ENCODE peak calls at places on chromosomes 1 and 21, in eight cellular contexts. E is cardiac muscle cell, Z is body of pancreas, C is MM.1S, O is AG04450, V is ovary, G is psoas muscle, Y is pancreas. D is an unnamed sample.

GRCh38 chr1:163162281-163162937 is 40.3 kb downstream of the RGS5 start:
- DNase-seq in E (no peak), Z (no peak), C (no peak), O (peak), V (no peak), G (no peak), Y (no peak), D (no peak)

GRCh38 chr1:195373831-195374230 is 1234.4 kb downstream of the KCNT2 start:
- DNase-seq in E (no peak), Z (no peak), C (no peak), O (no peak), V (no peak), G (no peak), Y (no peak), D (no peak)

GRCh38 chr1:198620951-198621824 is 17.7 kb upstream of the PTPRC start:
- DNase-seq in E (no peak), Z (peak), C (peak), O (no peak), V (no peak), G (no peak), Y (no peak), D (no peak)

GRCh38 chr1:28313710-28314510 is 14.9 kb upstream of the MED18 start:
- DNase-seq in E (peak), Z (peak), C (no peak), O (peak), V (no peak), G (peak), Y (peak), D (peak)

GRCh38 chr1:91397605-91398004 is 7.0 kb downstream of the HFM1 start:
- DNase-seq in E (no peak), Z (no peak), C (no peak), O (no peak), V (no peak), G (no peak), Y (no peak), D (no peak)

GRCh38 chr1:154326546-154327465 is 1.5 kb downstream of the ATP8B2 start:
- DNase-seq in E (peak), Z (no peak), C (peak), O (no peak), V (peak), G (peak), Y (no peak), D (peak)

GRCh38 chr1:200317236-200317635 is 92.6 kb downstream of the ZNF281 start:
- DNase-seq in E (no peak), Z (no peak), C (no peak), O (peak), V (no peak), G (no peak), Y (no peak), D (no peak)

GRCh38 chr1:150577557-150578277 is 1.7 kb downstream of the MCL1 start:
- DNase-seq in E (peak), Z (no peak), C (peak), O (no peak), V (no peak), G (no peak), Y (no peak), D (no peak)

GRCh38 chr1:24349891-24350290 is 30.7 kb downstream of the GRHL3 start:
- DNase-seq in E (no peak), Z (no peak), C (no peak), O (no peak), V (no peak), G (no peak), Y (no peak), D (no peak)

GRCh38 chr21:42596657-42597056 is 56.8 kb upstream of the PDE9A start:
- DNase-seq in E (no peak), Z (no peak), C (no peak), O (no peak), V (no peak), G (no peak), Y (no peak), D (no peak)

GRCh38 chr1:67682659-67683197 is 2.3 kb upstream of the GADD45A start:
- DNase-seq in E (peak), Z (no peak), C (no peak), O (peak), V (no peak), G (no peak), Y (no peak), D (no peak)

GRCh38 chr1:203272633-203273205 is 32.6 kb upstream of the BTG2 start:
- DNase-seq in E (no peak), Z (no peak), C (no peak), O (no peak), V (no peak), G (no peak), Y (no peak), D (no peak)
- H3K27ac ChIP-seq in E (no peak), Z (peak), C (peak), O (no peak), V (peak), G (peak), Y (no peak), D (no peak)

GRCh38 chr1:20974951-20975350 is 187.8 kb upstream of the HP1BP3 start:
- DNase-seq in E (no peak), Z (no peak), C (no peak), O (no peak), V (no peak), G (no peak), Y (no peak), D (no peak)
- TF ChIP-seq CTCF in E (no peak), Z (no peak), C (no peak), O (no peak), V (no peak), G (no peak), Y (no peak), D (no peak)

DNA sequence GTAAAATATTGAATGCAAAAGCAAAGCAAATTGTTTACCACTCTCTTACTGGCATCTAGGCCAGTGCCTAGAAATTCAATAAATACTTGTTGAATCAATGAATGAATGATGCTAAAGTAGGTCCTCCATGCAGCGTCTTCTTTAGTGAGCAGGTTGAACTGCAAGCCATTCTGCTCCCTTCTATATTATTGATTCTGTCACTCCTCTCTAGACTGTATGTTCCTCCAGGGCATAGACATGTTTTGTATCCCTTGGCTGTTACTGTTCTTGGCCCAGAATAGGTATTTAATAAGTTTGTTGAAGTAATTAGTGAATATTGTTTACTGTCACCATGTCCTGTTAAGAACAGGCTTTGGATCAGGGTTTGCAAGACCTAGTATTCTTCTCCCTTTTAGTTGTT is 43.7 kb downstream of the OSBPL9 start:
- DNase-seq in E (no peak), Z (no peak), C (no peak), O (no peak), V (no peak), G (no peak), Y (no peak), D (no peak)
- H3K27ac ChIP-seq in E (peak), Z (no peak), C (no peak), O (no peak), V (no peak), G (peak), Y (no peak), D (peak)

GRCh38 chr1:192998536-192998935 is 60.6 kb downstream of the UCHL5 start:
- DNase-seq in E (no peak), Z (no peak), C (peak), O (no peak), V (no peak), G (no peak), Y (no peak), D (no peak)

GRCh38 chr1:192994141-192994540 is 65.0 kb downstream of the UCHL5 start:
- DNase-seq in E (no peak), Z (no peak), C (no peak), O (no peak), V (no peak), G (no peak), Y (no peak), D (no peak)

GRCh38 chr1:192993426-192994085 is 65.6 kb downstream of the UCHL5 start:
- DNase-seq in E (no peak), Z (no peak), C (no peak), O (no peak), V (no peak), G (no peak), Y (no peak), D (no peak)
- TF ChIP-seq CTCF in E (no peak), Z (no peak), C (no peak), O (no peak), V (no peak), G (no peak), Y (no peak), D (no peak)

GRCh38 chr21:34956416-34957316 is 92.4 kb downstream of the RUNX1 start:
- DNase-seq in E (no peak), Z (no peak), C (no peak), O (no peak), V (no peak), G (no peak), Y (no peak), D (no peak)
- H3K27ac ChIP-seq in E (no peak), Z (no peak), C (no peak), O (no peak), V (no peak), G (no peak), Y (no peak), D (no peak)